ENCODE peak calls at places on chromosomes 13 and 19, in seven cellular contexts. J is CD8-positive, alpha-beta memory T cell; E is CD8-positive, alpha-beta T cell; B is uterus; D is HAP-1; V is upper lobe of right lung; K is aorta. I is an unnamed sample.

GRCh38 chr19:32018014-32018413 is 327.4 kb upstream of the ZNF507 start:
- DNase-seq in V (no peak), J (no peak), K (no peak), D (no peak), E (no peak), B (peak; percentile 79), I (no peak)

GRCh38 chr19:11530432-11530831 is 1.5 kb upstream of the ECSIT start:
- DNase-seq in J (no peak), K (peak; percentile 78), B (peak; percentile 79), V (peak; percentile 87), D (peak; percentile 62), E (no peak), I (peak; percentile 41)

GRCh38 chr19:47794526-47794925 is 9.8 kb downstream of the TPRX1 start:
- DNase-seq in E (no peak), V (no peak), J (no peak), B (no peak), K (no peak), D (no peak), I (no peak)

GRCh38 chr19:11291991-11292390 is 4.0 kb upstream of the TSPAN16 start:
- DNase-seq in D (no peak), K (no peak), B (no peak), V (no peak), J (no peak), E (no peak), I (no peak)

GRCh38 chr13:47397739-47398138 is 500.9 kb upstream of the HTR2A start:
- DNase-seq in B (no peak), D (no peak), E (no peak), J (no peak), K (no peak), V (no peak), I (peak; percentile 23)

GRCh38 chr13:22316494-22317025 is 645.7 kb downstream of the FGF9 start:
- DNase-seq in B (no peak), E (no peak), J (no peak), D (no peak), V (no peak), K (no peak), I (no peak)

GRCh38 chr13:27620377-27621115 is at the start of gene LNX2:
- DNase-seq in V (peak; percentile 99), J (peak; percentile 95), B (peak; percentile 97), E (peak; percentile 97), D (peak; percentile 93), K (peak; percentile 99), I (peak; percentile 90)

GRCh38 chr19:48480476-48481190 is 11.5 kb downstream of the CYTH2 start:
- DNase-seq in E (peak; percentile 45), V (peak; percentile 76), K (no peak), J (peak; percentile 56), D (no peak), B (peak; percentile 48), I (no peak)

GRCh38 chr19:19224852-19225494 is 13.2 kb downstream of the NCAN start:
- DNase-seq in J (peak; percentile 67), V (peak; percentile 90), E (peak; percentile 70), D (peak; percentile 80), K (peak; percentile 71), B (no peak), I (peak; percentile 4)

GRCh38 chr19:57466489-57466888 is 9.5 kb upstream of the VN1R1 start:
- DNase-seq in B (no peak), K (no peak), V (no peak), E (no peak), D (no peak), J (no peak), I (no peak)

GRCh38 chr13:34207872-34208271 is 389.9 kb downstream of the RFC3 start:
- DNase-seq in E (no peak), B (no peak), K (no peak), J (no peak), D (no peak), V (no peak), I (no peak)

GRCh38 chr13:106619688-106620555 is 52.0 kb upstream of the ARGLU1 start:
- DNase-seq in B (peak; percentile 33), K (no peak), V (no peak), E (no peak), D (peak; percentile 61), J (peak; percentile 28), I (peak; percentile 32)

GRCh38 chr13:49997935-49998334 is 1.1 kb downstream of the TRIM13 start:
- DNase-seq in B (no peak), V (no peak), E (no peak), J (no peak), K (no peak), D (peak; percentile 15), I (no peak)

GRCh38 chr19:19900574-19901444 is at the start of gene ZNF93:
- DNase-seq in J (peak; percentile 88), B (peak; percentile 97), D (no peak), K (peak; percentile 94), V (peak; percentile 93), E (peak; percentile 85), I (peak; percentile 93)

GRCh38 chr19:3362217-3362907 is 4.0 kb upstream of the NFIC start:
- DNase-seq in J (no peak), V (no peak), B (no peak), K (no peak), D (no peak), E (no peak), I (no peak)

GRCh38 chr19:3363841-3364500 is 2.4 kb upstream of the NFIC start:
- DNase-seq in K (no peak), D (no peak), B (no peak), V (no peak), E (no peak), J (no peak), I (no peak)

GRCh38 chr19:3360494-3361383 is 5.6 kb upstream of the NFIC start:
- DNase-seq in B (peak; percentile 72), E (peak; percentile 51), J (peak; percentile 63), K (peak; percentile 84), D (no peak), V (peak; percentile 89), I (no peak)

GRCh38 chr19:3359850-3360493 is 6.4 kb upstream of the NFIC start:
- DNase-seq in J (no peak), K (no peak), V (peak; percentile 76), B (no peak), D (no peak), E (no peak), I (no peak)

DNA sequence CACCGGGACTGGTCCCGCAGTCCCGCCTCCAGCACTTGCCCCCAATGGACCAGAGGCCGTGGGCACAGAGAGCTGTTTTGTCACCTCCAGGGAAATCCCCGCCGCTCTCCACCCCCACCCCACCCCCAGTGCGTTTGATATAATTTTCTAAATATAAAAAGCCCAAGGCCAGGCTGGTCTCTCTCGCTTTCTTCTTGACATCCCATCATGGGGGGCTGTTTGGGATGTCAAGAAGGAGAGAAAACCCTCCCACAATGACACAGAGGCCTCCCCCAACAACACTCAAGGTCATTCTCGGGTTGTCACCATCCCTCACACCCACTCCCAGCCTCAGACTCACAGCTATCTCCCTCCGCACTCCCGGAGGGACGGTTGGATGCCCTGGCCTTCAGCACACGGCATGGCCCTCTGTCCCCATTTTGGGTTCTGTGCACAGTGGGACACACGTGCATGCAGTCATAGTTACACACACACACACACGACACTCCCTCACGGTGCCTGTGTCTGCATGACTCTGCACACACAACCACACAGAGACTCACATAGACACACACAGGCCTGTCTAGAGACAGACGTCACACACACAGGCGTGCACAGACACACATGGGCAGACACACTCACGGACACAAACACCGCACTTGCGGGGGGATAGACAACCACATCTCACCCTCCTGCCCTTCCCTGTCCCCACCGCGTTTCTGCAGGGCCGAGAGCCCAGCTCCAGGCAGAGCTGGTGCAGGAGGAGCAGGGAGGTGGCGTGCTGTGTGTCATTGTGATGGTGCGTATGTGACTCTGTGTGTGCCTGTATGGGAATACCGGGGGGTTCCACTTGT is 4.8 kb upstream of the NFIC start:
- DNase-seq in K (no peak), V (no peak), D (no peak), B (no peak), E (no peak), J (no peak), I (no peak)
- H3K4me3 ChIP-seq in K (peak overlapping the region; percentile 97), V (peak overlapping the region; percentile 81), D (peak overlapping the region; percentile 61), B (peak overlapping the region; percentile 90), E (peak overlapping the region; percentile 69), J (peak overlapping the region; percentile 76), I (peak overlapping the region; percentile 71)

GRCh38 chr13:39148513-39148961 is 110.3 kb downstream of the NHLRC3 start:
- DNase-seq in E (no peak), K (no peak), V (no peak), D (peak; percentile 35), B (no peak), J (no peak), I (no peak)
- H3K27me3 ChIP-seq in E (no peaks in the 10 kb centered on the region), K (no peaks in the 10 kb centered on the region), V (no peaks in the 10 kb centered on the region), D (no peaks in the 10 kb centered on the region), B (no peaks in the 10 kb centered on the region), J (no peaks in the 10 kb centered on the region), I (no peaks in the 10 kb centered on the region)

DNA sequence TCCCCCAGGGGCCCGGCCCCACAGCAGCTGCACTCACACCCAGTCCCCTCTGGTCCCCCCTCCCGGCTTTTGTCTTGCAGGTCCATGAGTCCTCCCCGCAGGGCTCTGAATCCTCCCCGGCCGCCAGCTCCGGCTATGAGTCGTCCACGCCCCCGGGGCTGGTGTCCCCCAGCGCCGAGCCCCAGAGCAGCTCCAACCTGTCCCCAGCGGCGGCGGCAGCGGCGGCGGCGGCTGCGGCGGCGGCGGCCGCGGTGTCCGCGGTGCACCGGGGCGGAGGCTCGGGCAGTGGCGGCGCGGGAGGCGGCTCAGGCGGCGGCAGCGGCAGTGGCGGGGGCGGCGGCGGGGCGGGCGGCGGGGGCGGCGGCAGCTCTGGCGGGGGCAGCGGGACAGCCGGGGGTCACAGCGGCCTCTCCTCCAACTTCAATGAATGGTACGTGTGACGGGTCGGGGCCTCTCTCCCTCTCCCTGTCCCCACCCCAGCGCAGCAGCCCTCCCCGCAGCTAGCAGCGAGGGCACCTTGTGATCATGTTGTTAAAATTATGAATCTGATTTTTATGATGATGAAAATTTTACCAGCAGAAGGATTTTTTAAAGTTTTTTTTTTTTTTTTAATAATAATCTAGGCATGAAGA is 3.8 kb downstream of the ZIC2 start:
- DNase-seq in D (no peak), K (no peak), E (no peak), B (no peak), V (no peak), J (no peak), I (no peak)
- H3K4me3 ChIP-seq in D (peak overlapping the region; percentile 47), K (no peak overlapping the region), E (no peak overlapping the region), B (no peak overlapping the region), V (no peak overlapping the region), J (no peak overlapping the region), I (no peak overlapping the region)

GRCh38 chr19:39746836-39747529 is 9.2 kb upstream of the CLC start:
- DNase-seq in D (no peak), V (no peak), E (no peak), J (no peak), B (no peak), K (no peak), I (no peak)

GRCh38 chr19:39752795-39753194 is 15.0 kb upstream of the CLC start:
- DNase-seq in J (no peak), E (no peak), V (no peak), D (no peak), B (no peak), K (no peak), I (no peak)

GRCh38 chr19:39754544-39754943 is 16.7 kb upstream of the CLC start:
- DNase-seq in B (no peak), V (no peak), D (no peak), K (no peak), E (no peak), J (no peak), I (no peak)

DNA sequence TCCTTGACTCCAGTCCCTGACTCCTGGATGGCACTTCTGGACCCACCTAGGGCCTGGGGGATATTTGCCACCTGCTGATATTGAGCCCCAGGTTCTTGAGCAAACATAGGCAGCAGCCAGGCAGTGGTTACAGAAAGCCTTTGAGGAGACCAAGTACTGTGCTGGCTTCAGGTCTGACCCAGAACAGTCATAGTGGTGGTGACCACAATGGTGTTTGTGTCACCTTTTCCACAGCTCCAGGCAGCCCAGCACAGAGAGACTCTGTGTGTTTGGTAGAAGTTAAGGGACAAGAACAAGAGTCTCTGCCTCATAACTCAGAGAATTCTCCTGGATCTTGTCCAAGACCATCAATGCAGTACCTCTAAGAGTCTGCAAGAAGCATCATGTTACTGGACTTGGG is 14.6 kb upstream of the CLC start:
- DNase-seq in V (no peak), J (no peak), B (no peak), D (no peak), K (no peak), E (no peak), I (no peak)
- H3K27me3 ChIP-seq in V (no peaks in the 10 kb centered on the region), J (no peaks in the 10 kb centered on the region), B (no peaks in the 10 kb centered on the region), D (peaks cover 31% of the 10 kb centered on the region), K (no peaks in the 10 kb centered on the region), E (no peaks in the 10 kb centered on the region), I (no peaks in the 10 kb centered on the region)

I was measured in AG04450.